ENCODE peak calls at places on chromosomes 2 and 18, in six cellular contexts. One of them, this sample, is unnamed.

GRCh38 chr2:86747708-86748627 is 27.9 kb downstream of the RMND5A start:
- DNase-seq in brain microvascular endothelial cell: peak; percentile 67
- DNase-seq in BJ: peak; percentile 57
- DNase-seq in cardiac fibroblast: peak; percentile 91
- DNase-seq in body of pancreas: peak; percentile 24
- DNase-seq in fibroblast of lung: peak; percentile 85
- DNase-seq in this sample: peak; percentile 64

GRCh38 chr18:66457245-66457644 is 146.6 kb downstream of the CDH19 start:
- DNase-seq in brain microvascular endothelial cell: no peak
- DNase-seq in fibroblast of lung: no peak
- DNase-seq in BJ: no peak
- DNase-seq in body of pancreas: no peak
- DNase-seq in cardiac fibroblast: no peak
- DNase-seq in this sample: no peak

GRCh38 chr2:21038403-21039073 is 5.3 kb downstream of the APOB start:
- DNase-seq in fibroblast of lung: no peak
- DNase-seq in body of pancreas: no peak
- DNase-seq in brain microvascular endothelial cell: no peak
- DNase-seq in cardiac fibroblast: peak; percentile 35
- DNase-seq in BJ: no peak
- DNase-seq in this sample: no peak

GRCh38 chr18:51006061-51006818 is 23.8 kb upstream of the SMAD4 start:
- DNase-seq in brain microvascular endothelial cell: no peak
- DNase-seq in cardiac fibroblast: no peak
- DNase-seq in fibroblast of lung: no peak
- DNase-seq in body of pancreas: no peak
- DNase-seq in BJ: no peak
- DNase-seq in this sample: no peak

GRCh38 chr2:201996006-201996405 is 37.6 kb upstream of the FZD7 start:
- DNase-seq in BJ: no peak
- DNase-seq in fibroblast of lung: no peak
- DNase-seq in cardiac fibroblast: no peak
- DNase-seq in body of pancreas: peak; percentile 10
- DNase-seq in brain microvascular endothelial cell: no peak
- DNase-seq in this sample: no peak

GRCh38 chr2:193442293-193442692 is 1247.6 kb upstream of the TMEFF2 start:
- DNase-seq in brain microvascular endothelial cell: no peak
- DNase-seq in cardiac fibroblast: no peak
- DNase-seq in body of pancreas: no peak
- DNase-seq in fibroblast of lung: no peak
- DNase-seq in BJ: no peak
- DNase-seq in this sample: no peak

GRCh38 chr2:216188268-216188850 is 79.2 kb downstream of the XRCC5 start:
- DNase-seq in brain microvascular endothelial cell: no peak
- DNase-seq in cardiac fibroblast: no peak
- DNase-seq in fibroblast of lung: no peak
- DNase-seq in body of pancreas: no peak
- DNase-seq in BJ: no peak
- DNase-seq in this sample: no peak

GRCh38 chr2:240256704-240257637 is 116.5 kb upstream of the OTOS start:
- DNase-seq in brain microvascular endothelial cell: no peak
- DNase-seq in BJ: no peak
- DNase-seq in cardiac fibroblast: no peak
- DNase-seq in body of pancreas: no peak
- DNase-seq in fibroblast of lung: no peak
- DNase-seq in this sample: no peak

GRCh38 chr2:9465170-9465569 is 9.2 kb upstream of the IAH1 start:
- DNase-seq in body of pancreas: no peak
- DNase-seq in BJ: no peak
- DNase-seq in fibroblast of lung: no peak
- DNase-seq in cardiac fibroblast: no peak
- DNase-seq in brain microvascular endothelial cell: no peak
- DNase-seq in this sample: no peak

GRCh38 chr2:71922091-71922490 is 225.6 kb downstream of the CYP26B1 start:
- DNase-seq in cardiac fibroblast: no peak
- DNase-seq in brain microvascular endothelial cell: no peak
- DNase-seq in body of pancreas: no peak
- DNase-seq in BJ: no peak
- DNase-seq in fibroblast of lung: no peak
- DNase-seq in this sample: no peak

GRCh38 chr2:226031962-226032441 is 632.5 kb downstream of the NYAP2 start:
- DNase-seq in body of pancreas: no peak
- DNase-seq in fibroblast of lung: peak; percentile 53
- DNase-seq in BJ: no peak
- DNase-seq in cardiac fibroblast: peak; percentile 36
- DNase-seq in brain microvascular endothelial cell: no peak
- DNase-seq in this sample: no peak

GRCh38 chr2:216116418-216116817 is 7.3 kb downstream of the XRCC5 start:
- DNase-seq in fibroblast of lung: no peak
- DNase-seq in cardiac fibroblast: no peak
- DNase-seq in brain microvascular endothelial cell: no peak
- DNase-seq in BJ: no peak
- DNase-seq in body of pancreas: no peak
- DNase-seq in this sample: no peak

GRCh38 chr18:80065705-80066104 is 31.5 kb downstream of the RBFA start:
- DNase-seq in body of pancreas: no peak
- DNase-seq in BJ: no peak
- DNase-seq in fibroblast of lung: no peak
- DNase-seq in cardiac fibroblast: no peak
- DNase-seq in brain microvascular endothelial cell: no peak
- DNase-seq in this sample: no peak

GRCh38 chr2:32626591-32627221 is 1.1 kb upstream of the TTC27 start:
- DNase-seq in BJ: no peak
- DNase-seq in body of pancreas: no peak
- DNase-seq in fibroblast of lung: no peak
- DNase-seq in cardiac fibroblast: no peak
- DNase-seq in brain microvascular endothelial cell: no peak
- DNase-seq in this sample: no peak
- H3K4me3 ChIP-seq in BJ: no peak overlapping the region
- H3K4me3 ChIP-seq in body of pancreas: no peak overlapping the region
- H3K4me3 ChIP-seq in fibroblast of lung: no peak overlapping the region
- H3K4me3 ChIP-seq in cardiac fibroblast: no peak overlapping the region
- H3K4me3 ChIP-seq in brain microvascular endothelial cell: peak overlapping the region; percentile 99
- H3K4me3 ChIP-seq in this sample: no peak overlapping the region

GRCh38 chr2:70133127-70133452 is 45.8 kb downstream of the PCBP1 start:
- DNase-seq in fibroblast of lung: no peak
- DNase-seq in brain microvascular endothelial cell: no peak
- DNase-seq in BJ: no peak
- DNase-seq in body of pancreas: no peak
- DNase-seq in cardiac fibroblast: no peak
- DNase-seq in this sample: no peak

GRCh38 chr2:70127920-70128444 is 40.7 kb downstream of the PCBP1 start:
- DNase-seq in brain microvascular endothelial cell: no peak
- DNase-seq in cardiac fibroblast: no peak
- DNase-seq in body of pancreas: no peak
- DNase-seq in BJ: no peak
- DNase-seq in fibroblast of lung: no peak
- DNase-seq in this sample: no peak

GRCh38 chr2:70133521-70134348 is 46.5 kb downstream of the PCBP1 start:
- DNase-seq in body of pancreas: no peak
- DNase-seq in cardiac fibroblast: peak; percentile 35
- DNase-seq in fibroblast of lung: peak; percentile 91
- DNase-seq in brain microvascular endothelial cell: peak; percentile 34
- DNase-seq in BJ: no peak
- DNase-seq in this sample: no peak

GRCh38 chr2:70132244-70133126 is 45.2 kb downstream of the PCBP1 start:
- DNase-seq in fibroblast of lung: peak; percentile 54
- DNase-seq in brain microvascular endothelial cell: peak; percentile 57
- DNase-seq in cardiac fibroblast: peak; percentile 75
- DNase-seq in body of pancreas: peak; percentile 55
- DNase-seq in BJ: no peak
- DNase-seq in this sample: no peak
- H3K4me3 ChIP-seq in fibroblast of lung: peak overlapping the region; percentile 5
- H3K4me3 ChIP-seq in brain microvascular endothelial cell: no peak overlapping the region
- H3K4me3 ChIP-seq in cardiac fibroblast: peak overlapping the region; percentile 12
- H3K4me3 ChIP-seq in body of pancreas: no peak overlapping the region
- H3K4me3 ChIP-seq in BJ: no peak overlapping the region
- H3K4me3 ChIP-seq in this sample: peak overlapping the region; percentile 22

GRCh38 chr2:161371869-161372268 is 44.2 kb upstream of the TBR1 start:
- DNase-seq in BJ: no peak
- DNase-seq in body of pancreas: no peak
- DNase-seq in brain microvascular endothelial cell: no peak
- DNase-seq in cardiac fibroblast: no peak
- DNase-seq in fibroblast of lung: no peak
- DNase-seq in this sample: no peak

GRCh38 chr2:161369311-161369710 is 46.8 kb upstream of the TBR1 start:
- DNase-seq in body of pancreas: no peak
- DNase-seq in brain microvascular endothelial cell: no peak
- DNase-seq in cardiac fibroblast: no peak
- DNase-seq in fibroblast of lung: no peak
- DNase-seq in BJ: no peak
- DNase-seq in this sample: no peak

GRCh38 chr2:161379740-161380139 is 36.4 kb upstream of the TBR1 start:
- DNase-seq in body of pancreas: no peak
- DNase-seq in BJ: no peak
- DNase-seq in brain microvascular endothelial cell: no peak
- DNase-seq in fibroblast of lung: no peak
- DNase-seq in cardiac fibroblast: no peak
- DNase-seq in this sample: no peak

GRCh38 chr2:161370981-161371380 is 45.1 kb upstream of the TBR1 start:
- DNase-seq in BJ: no peak
- DNase-seq in body of pancreas: no peak
- DNase-seq in brain microvascular endothelial cell: no peak
- DNase-seq in cardiac fibroblast: no peak
- DNase-seq in fibroblast of lung: no peak
- DNase-seq in this sample: no peak

DNA sequence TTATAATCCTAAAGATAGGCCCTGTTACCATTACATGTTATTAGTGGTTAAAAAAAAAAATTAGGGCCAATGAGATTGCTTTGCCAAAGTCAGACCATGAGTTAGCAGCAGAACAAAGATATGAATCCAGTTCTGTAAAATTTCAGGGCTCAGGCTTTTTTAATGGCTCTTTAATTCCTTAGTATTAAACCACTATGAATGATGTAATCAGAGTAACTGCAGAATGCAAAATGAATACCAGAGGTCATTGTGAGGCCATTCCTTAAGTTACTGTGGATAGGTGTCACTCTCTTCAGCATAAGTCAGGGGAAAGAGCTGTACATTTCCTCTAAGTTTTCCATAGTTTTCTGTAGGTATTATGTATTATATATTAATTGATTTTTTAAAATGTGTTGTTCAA is 42.2 kb upstream of the TBR1 start:
- DNase-seq in BJ: peak; percentile 21
- DNase-seq in cardiac fibroblast: peak; percentile 39
- DNase-seq in fibroblast of lung: peak; percentile 60
- DNase-seq in body of pancreas: no peak
- DNase-seq in brain microvascular endothelial cell: peak; percentile 38
- DNase-seq in this sample: no peak
- H3K4me3 ChIP-seq in BJ: no peak overlapping the region
- H3K4me3 ChIP-seq in cardiac fibroblast: no peak overlapping the region
- H3K4me3 ChIP-seq in fibroblast of lung: no peak overlapping the region
- H3K4me3 ChIP-seq in body of pancreas: no peak overlapping the region
- H3K4me3 ChIP-seq in brain microvascular endothelial cell: no peak overlapping the region
- H3K4me3 ChIP-seq in this sample: no peak overlapping the region

DNA sequence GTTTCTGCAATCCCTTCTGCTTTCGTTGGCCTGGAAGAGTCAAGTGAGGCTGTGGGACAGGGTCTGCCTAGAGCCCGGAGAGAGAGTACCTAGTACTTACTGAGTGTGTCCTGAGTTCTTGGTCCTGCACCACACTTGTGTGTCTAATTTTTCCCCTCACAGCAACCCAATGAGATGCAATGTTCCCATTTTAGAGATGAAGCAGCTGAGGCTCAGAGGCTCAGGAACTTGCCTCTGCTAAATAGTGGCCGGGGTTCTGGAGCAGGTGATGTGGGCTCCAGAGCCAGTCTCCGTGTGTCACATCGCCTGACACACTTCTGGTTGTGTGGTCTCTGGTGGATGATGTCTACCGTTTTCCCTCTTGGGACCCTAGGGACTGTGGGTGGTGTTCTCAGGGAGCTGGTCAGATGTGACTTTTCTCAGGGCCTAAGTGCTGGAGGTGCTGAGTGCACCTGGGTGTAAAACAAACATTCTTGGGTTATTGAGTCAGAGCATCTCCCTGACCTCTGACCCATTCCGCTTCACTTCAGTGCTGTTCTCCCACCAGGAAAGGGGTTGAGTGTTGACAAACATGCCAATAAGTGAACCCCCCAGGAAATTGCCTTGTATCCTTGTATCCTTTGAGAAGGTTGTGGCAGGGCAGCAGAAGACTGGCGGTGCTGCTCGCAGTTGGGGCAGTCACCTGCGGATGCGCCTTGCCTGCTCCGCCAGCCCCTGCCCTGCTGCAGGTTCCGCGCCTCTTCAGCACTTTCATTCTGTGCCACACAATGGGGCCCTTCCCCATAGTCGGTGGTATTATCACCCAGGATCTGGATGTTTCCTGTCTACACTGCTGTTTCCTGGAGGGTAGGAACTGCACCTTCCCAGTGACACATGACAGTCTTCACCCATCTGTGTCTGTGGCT is 32.1 kb downstream of the HK2 start:
- DNase-seq in brain microvascular endothelial cell: no peak
- DNase-seq in cardiac fibroblast: no peak
- DNase-seq in BJ: no peak
- DNase-seq in body of pancreas: no peak
- DNase-seq in fibroblast of lung: no peak
- DNase-seq in this sample: no peak
- H3K4me3 ChIP-seq in brain microvascular endothelial cell: no peak overlapping the region
- H3K4me3 ChIP-seq in cardiac fibroblast: no peak overlapping the region
- H3K4me3 ChIP-seq in BJ: no peak overlapping the region
- H3K4me3 ChIP-seq in body of pancreas: no peak overlapping the region
- H3K4me3 ChIP-seq in fibroblast of lung: no peak overlapping the region
- H3K4me3 ChIP-seq in this sample: no peak overlapping the region

GRCh38 chr2:133570547-133570946 is 2.3 kb upstream of the NCKAP5 start:
- DNase-seq in fibroblast of lung: no peak
- DNase-seq in BJ: no peak
- DNase-seq in body of pancreas: no peak
- DNase-seq in cardiac fibroblast: no peak
- DNase-seq in brain microvascular endothelial cell: no peak
- DNase-seq in this sample: no peak

GRCh38 chr2:133568172-133568571 is at the start of gene NCKAP5:
- DNase-seq in body of pancreas: peak; percentile 45
- DNase-seq in brain microvascular endothelial cell: peak; percentile 73
- DNase-seq in BJ: no peak
- DNase-seq in fibroblast of lung: peak; percentile 71
- DNase-seq in cardiac fibroblast: peak; percentile 67
- DNase-seq in this sample: no peak

GRCh38 chr2:133569416-133569815 is 1.2 kb upstream of the NCKAP5 start:
- DNase-seq in body of pancreas: no peak
- DNase-seq in BJ: no peak
- DNase-seq in cardiac fibroblast: no peak
- DNase-seq in fibroblast of lung: no peak
- DNase-seq in brain microvascular endothelial cell: no peak
- DNase-seq in this sample: no peak

GRCh38 chr2:133566967-133567645 is 1.2 kb downstream of the NCKAP5 start:
- DNase-seq in body of pancreas: peak; percentile 6
- DNase-seq in BJ: no peak
- DNase-seq in cardiac fibroblast: peak; percentile 77
- DNase-seq in brain microvascular endothelial cell: peak; percentile 76
- DNase-seq in fibroblast of lung: peak; percentile 88
- DNase-seq in this sample: peak; percentile 62

GRCh38 chr2:133568598-133568997 is 335 bp upstream of the NCKAP5 start:
- DNase-seq in fibroblast of lung: no peak
- DNase-seq in body of pancreas: no peak
- DNase-seq in brain microvascular endothelial cell: no peak
- DNase-seq in cardiac fibroblast: no peak
- DNase-seq in BJ: no peak
- DNase-seq in this sample: no peak
- H3K4me3 ChIP-seq in fibroblast of lung: peak overlapping the region; percentile 48
- H3K4me3 ChIP-seq in body of pancreas: no peak overlapping the region
- H3K4me3 ChIP-seq in brain microvascular endothelial cell: peak overlapping the region; percentile 48
- H3K4me3 ChIP-seq in cardiac fibroblast: no peak overlapping the region
- H3K4me3 ChIP-seq in BJ: peak overlapping the region; percentile 15
- H3K4me3 ChIP-seq in this sample: peak overlapping the region; percentile 39